ENCODE peak calls at places on chromosomes 13 and 19, in seven cellular contexts. One of them, this sample, is unnamed. For H3K27me3, the result is how much of the 10 kb centered on the place peaks cover.

GRCh38 chr13:114130131-114130707 is 2.2 kb downstream of the RASA3 start:
- DNase-seq in heart left ventricle: no peak
- DNase-seq in kidney epithelial cell: no peak
- DNase-seq in GM23338: no peak
- DNase-seq in A673: no peak
- DNase-seq in thoracic aorta: no peak
- DNase-seq in left ventricle myocardium inferior: no peak
- DNase-seq in this sample: no peak

GRCh38 chr13:109165417-109165904 is 536.0 kb downstream of the MYO16 start:
- DNase-seq in GM23338: peak
- DNase-seq in kidney epithelial cell: no peak
- DNase-seq in left ventricle myocardium inferior: no peak
- DNase-seq in A673: no peak
- DNase-seq in heart left ventricle: no peak
- DNase-seq in thoracic aorta: no peak
- DNase-seq in this sample: no peak

GRCh38 chr19:21835429-21835809 is 563 bp downstream of the ZNF43 start:
- DNase-seq in A673: no peak
- DNase-seq in thoracic aorta: no peak
- DNase-seq in kidney epithelial cell: no peak
- DNase-seq in GM23338: no peak
- DNase-seq in left ventricle myocardium inferior: no peak
- DNase-seq in heart left ventricle: peak
- DNase-seq in this sample: no peak

GRCh38 chr13:101231751-101232428 is 184.4 kb downstream of the NALCN start:
- DNase-seq in A673: no peak
- DNase-seq in thoracic aorta: no peak
- DNase-seq in GM23338: no peak
- DNase-seq in kidney epithelial cell: no peak
- DNase-seq in heart left ventricle: no peak
- DNase-seq in left ventricle myocardium inferior: no peak
- DNase-seq in this sample: no peak

GRCh38 chr13:73556902-73557301 is 498.1 kb downstream of the KLF5 start:
- DNase-seq in thoracic aorta: no peak
- DNase-seq in A673: no peak
- DNase-seq in heart left ventricle: no peak
- DNase-seq in left ventricle myocardium inferior: no peak
- DNase-seq in GM23338: no peak
- DNase-seq in kidney epithelial cell: peak
- DNase-seq in this sample: no peak

GRCh38 chr19:55620410-55620809 is 4.0 kb downstream of the ZNF784 start:
- DNase-seq in GM23338: no peak
- DNase-seq in left ventricle myocardium inferior: no peak
- DNase-seq in heart left ventricle: no peak
- DNase-seq in thoracic aorta: no peak
- DNase-seq in kidney epithelial cell: no peak
- DNase-seq in A673: no peak
- DNase-seq in this sample: no peak

GRCh38 chr19:1019980-1020867 is 699 bp downstream of the TMEM259 start:
- DNase-seq in left ventricle myocardium inferior: no peak
- DNase-seq in A673: no peak
- DNase-seq in thoracic aorta: no peak
- DNase-seq in GM23338: peak
- DNase-seq in kidney epithelial cell: no peak
- DNase-seq in heart left ventricle: peak
- DNase-seq in this sample: no peak

GRCh38 chr13:29059837-29060236 is 239.7 kb downstream of the MTUS2 start:
- DNase-seq in A673: no peak
- DNase-seq in left ventricle myocardium inferior: peak
- DNase-seq in GM23338: no peak
- DNase-seq in heart left ventricle: no peak
- DNase-seq in thoracic aorta: no peak
- DNase-seq in kidney epithelial cell: no peak
- DNase-seq in this sample: no peak

GRCh38 chr13:40164137-40164536 is 502.3 kb downstream of the FOXO1 start:
- DNase-seq in A673: no peak
- DNase-seq in kidney epithelial cell: peak
- DNase-seq in thoracic aorta: no peak
- DNase-seq in left ventricle myocardium inferior: no peak
- DNase-seq in GM23338: no peak
- DNase-seq in heart left ventricle: no peak
- DNase-seq in this sample: no peak

GRCh38 chr19:15337202-15337601 is 4.9 kb upstream of the BRD4 start:
- DNase-seq in heart left ventricle: no peak
- DNase-seq in left ventricle myocardium inferior: no peak
- DNase-seq in A673: no peak
- DNase-seq in kidney epithelial cell: no peak
- DNase-seq in GM23338: no peak
- DNase-seq in thoracic aorta: no peak
- DNase-seq in this sample: no peak

GRCh38 chr19:54316746-54317107 is 3.8 kb upstream of the LILRA5 start:
- DNase-seq in A673: peak
- DNase-seq in heart left ventricle: no peak
- DNase-seq in thoracic aorta: no peak
- DNase-seq in GM23338: peak
- DNase-seq in left ventricle myocardium inferior: no peak
- DNase-seq in kidney epithelial cell: no peak
- DNase-seq in this sample: no peak

GRCh38 chr13:74128171-74128767 is 5.9 kb downstream of the KLF12 start:
- DNase-seq in heart left ventricle: no peak
- DNase-seq in left ventricle myocardium inferior: no peak
- DNase-seq in kidney epithelial cell: no peak
- DNase-seq in thoracic aorta: no peak
- DNase-seq in GM23338: no peak
- DNase-seq in A673: no peak
- DNase-seq in this sample: no peak

GRCh38 chr19:7534531-7534980 is 961 bp upstream of the PNPLA6 start:
- DNase-seq in A673: peak
- DNase-seq in heart left ventricle: peak
- DNase-seq in GM23338: peak
- DNase-seq in thoracic aorta: peak
- DNase-seq in kidney epithelial cell: no peak
- DNase-seq in left ventricle myocardium inferior: peak
- DNase-seq in this sample: no peak

GRCh38 chr19:18999896-19000620 is 33.3 kb downstream of the SUGP2 start:
- DNase-seq in left ventricle myocardium inferior: no peak
- DNase-seq in A673: no peak
- DNase-seq in GM23338: peak
- DNase-seq in kidney epithelial cell: no peak
- DNase-seq in thoracic aorta: no peak
- DNase-seq in heart left ventricle: no peak
- DNase-seq in this sample: no peak

GRCh38 chr19:737591-738093 is 13.3 kb upstream of the MISP start:
- DNase-seq in left ventricle myocardium inferior: no peak
- DNase-seq in GM23338: peak
- DNase-seq in heart left ventricle: no peak
- DNase-seq in A673: peak
- DNase-seq in thoracic aorta: no peak
- DNase-seq in kidney epithelial cell: no peak
- DNase-seq in this sample: no peak

GRCh38 chr13:110689041-110689440 is 16.9 kb downstream of the CARS2 start:
- DNase-seq in heart left ventricle: no peak
- DNase-seq in GM23338: no peak
- DNase-seq in left ventricle myocardium inferior: no peak
- DNase-seq in thoracic aorta: no peak
- DNase-seq in A673: no peak
- DNase-seq in kidney epithelial cell: no peak
- DNase-seq in this sample: no peak

GRCh38 chr13:101242720-101243119 is 173.6 kb downstream of the NALCN start:
- DNase-seq in left ventricle myocardium inferior: no peak
- DNase-seq in A673: no peak
- DNase-seq in thoracic aorta: no peak
- DNase-seq in GM23338: no peak
- DNase-seq in kidney epithelial cell: no peak
- DNase-seq in heart left ventricle: no peak
- DNase-seq in this sample: no peak

GRCh38 chr19:34480971-34481821 is at the start of gene WTIP:
- DNase-seq in A673: peak
- DNase-seq in GM23338: peak
- DNase-seq in thoracic aorta: peak
- DNase-seq in left ventricle myocardium inferior: peak
- DNase-seq in kidney epithelial cell: no peak
- DNase-seq in heart left ventricle: peak
- DNase-seq in this sample: no peak

GRCh38 chr13:35927554-35927953 is 203.6 kb downstream of the DCLK1 start:
- DNase-seq in thoracic aorta: peak
- DNase-seq in kidney epithelial cell: peak
- DNase-seq in left ventricle myocardium inferior: no peak
- DNase-seq in heart left ventricle: no peak
- DNase-seq in GM23338: no peak
- DNase-seq in A673: peak
- DNase-seq in this sample: no peak

GRCh38 chr13:99948907-99949656 is 22.5 kb downstream of the ZIC5 start:
- DNase-seq in A673: no peak
- DNase-seq in thoracic aorta: no peak
- DNase-seq in GM23338: no peak
- DNase-seq in left ventricle myocardium inferior: no peak
- DNase-seq in kidney epithelial cell: no peak
- DNase-seq in heart left ventricle: no peak
- DNase-seq in this sample: no peak
- H3K4me3 ChIP-seq in A673: no peak
- H3K4me3 ChIP-seq in thoracic aorta: no peak
- H3K4me3 ChIP-seq in GM23338: no peak
- H3K4me3 ChIP-seq in left ventricle myocardium inferior: no peak
- H3K4me3 ChIP-seq in kidney epithelial cell: no peak
- H3K4me3 ChIP-seq in heart left ventricle: no peak
- H3K4me3 ChIP-seq in this sample: no peak

GRCh38 chr13:86792153-86792651 is 879.0 kb upstream of the SLITRK5 start:
- DNase-seq in GM23338: peak
- DNase-seq in heart left ventricle: no peak
- DNase-seq in kidney epithelial cell: no peak
- DNase-seq in thoracic aorta: no peak
- DNase-seq in left ventricle myocardium inferior: no peak
- DNase-seq in A673: no peak
- DNase-seq in this sample: no peak
- TF ChIP-seq CTCF in GM23338: peak
- TF ChIP-seq CTCF in heart left ventricle: no peak
- TF ChIP-seq CTCF in kidney epithelial cell: no peak
- TF ChIP-seq CTCF in thoracic aorta: no peak
- TF ChIP-seq CTCF in left ventricle myocardium inferior: no peak
- TF ChIP-seq CTCF in A673: no peak
- TF ChIP-seq CTCF in this sample: no peak

GRCh38 chr19:36918090-36918489 is 2.0 kb downstream of the ZNF568 start:
- DNase-seq in left ventricle myocardium inferior: no peak
- DNase-seq in A673: no peak
- DNase-seq in GM23338: no peak
- DNase-seq in kidney epithelial cell: no peak
- DNase-seq in thoracic aorta: no peak
- DNase-seq in heart left ventricle: no peak
- DNase-seq in this sample: no peak
- H3K27me3 ChIP-seq in left ventricle myocardium inferior: under half
- H3K27me3 ChIP-seq in A673: under half
- H3K27me3 ChIP-seq in GM23338: under half
- H3K27me3 ChIP-seq in kidney epithelial cell: under half
- H3K27me3 ChIP-seq in thoracic aorta: under half
- H3K27me3 ChIP-seq in heart left ventricle: under half
- H3K27me3 ChIP-seq in this sample: under half

GRCh38 chr19:5804516-5805464 is at the start of gene NRTN:
- DNase-seq in kidney epithelial cell: no peak
- DNase-seq in left ventricle myocardium inferior: no peak
- DNase-seq in thoracic aorta: no peak
- DNase-seq in GM23338: peak
- DNase-seq in A673: peak
- DNase-seq in heart left ventricle: peak
- DNase-seq in this sample: no peak
- H3K4me3 ChIP-seq in kidney epithelial cell: peak
- H3K4me3 ChIP-seq in left ventricle myocardium inferior: peak
- H3K4me3 ChIP-seq in thoracic aorta: peak
- H3K4me3 ChIP-seq in GM23338: peak
- H3K4me3 ChIP-seq in A673: peak
- H3K4me3 ChIP-seq in heart left ventricle: peak
- H3K4me3 ChIP-seq in this sample: no peak

DNA sequence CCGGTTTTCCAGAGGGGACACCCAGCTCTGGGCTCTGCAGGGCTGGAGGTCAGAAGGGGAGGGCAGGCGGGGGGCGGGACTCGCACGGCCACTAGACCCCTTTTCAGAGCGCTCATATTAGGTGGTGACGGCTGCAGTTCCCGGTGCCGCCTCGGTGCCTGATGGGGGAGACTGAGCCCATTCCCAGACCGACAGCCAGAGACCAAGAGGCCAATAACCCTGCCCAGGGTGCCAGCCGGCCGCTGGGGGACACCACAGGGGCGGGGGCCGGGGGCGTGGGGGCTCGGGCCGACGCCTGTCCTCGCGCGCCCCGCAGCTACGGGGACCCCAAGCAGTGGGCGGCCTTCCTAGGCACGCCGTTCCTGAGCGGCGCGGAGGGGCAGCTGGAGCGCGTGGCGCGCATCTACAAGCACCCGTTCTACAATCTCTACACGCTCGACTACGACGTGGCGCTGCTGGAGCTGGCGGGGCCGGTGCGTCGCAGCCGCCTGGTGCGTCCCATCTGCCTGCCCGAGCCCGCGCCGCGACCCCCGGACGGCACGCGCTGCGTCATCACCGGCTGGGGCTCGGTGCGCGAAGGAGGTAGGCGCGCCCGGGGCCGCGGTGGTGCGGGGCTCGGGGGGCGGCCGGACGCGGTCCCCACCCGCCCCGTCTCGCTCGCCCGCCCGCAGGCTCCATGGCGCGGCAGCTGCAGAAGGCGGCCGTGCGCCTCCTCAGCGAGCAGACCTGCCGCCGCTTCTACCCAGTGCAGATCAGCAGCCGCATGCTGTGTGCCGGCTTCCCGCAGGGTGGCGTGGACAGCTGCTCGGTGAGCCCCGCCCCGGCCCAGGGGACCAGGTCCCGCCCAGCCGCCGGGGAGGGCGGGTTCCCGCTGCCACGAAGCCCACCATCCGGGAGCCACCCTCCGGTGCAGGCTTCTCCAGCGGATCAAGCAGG is 2.4 kb downstream of the TIMM13 start:
- DNase-seq in thoracic aorta: no peak
- DNase-seq in left ventricle myocardium inferior: peak
- DNase-seq in heart left ventricle: no peak
- DNase-seq in A673: peak
- DNase-seq in kidney epithelial cell: peak
- DNase-seq in GM23338: peak
- DNase-seq in this sample: no peak
- TF ChIP-seq CTCF in thoracic aorta: no peak
- TF ChIP-seq CTCF in left ventricle myocardium inferior: peak
- TF ChIP-seq CTCF in heart left ventricle: no peak
- TF ChIP-seq CTCF in A673: peak
- TF ChIP-seq CTCF in kidney epithelial cell: peak
- TF ChIP-seq CTCF in GM23338: peak
- TF ChIP-seq CTCF in this sample: no peak

GRCh38 chr13:113009743-113010509 is 40.9 kb downstream of the MCF2L start:
- DNase-seq in thoracic aorta: no peak
- DNase-seq in kidney epithelial cell: no peak
- DNase-seq in left ventricle myocardium inferior: no peak
- DNase-seq in A673: no peak
- DNase-seq in heart left ventricle: peak
- DNase-seq in GM23338: no peak
- DNase-seq in this sample: no peak
- H3K27me3 ChIP-seq in thoracic aorta: under half
- H3K27me3 ChIP-seq in kidney epithelial cell: under half
- H3K27me3 ChIP-seq in left ventricle myocardium inferior: under half
- H3K27me3 ChIP-seq in A673: under half
- H3K27me3 ChIP-seq in heart left ventricle: under half
- H3K27me3 ChIP-seq in GM23338: under half
- H3K27me3 ChIP-seq in this sample: under half

GRCh38 chr19:13985771-13986347 is 20.3 kb downstream of the RFX1 start:
- DNase-seq in kidney epithelial cell: no peak
- DNase-seq in GM23338: peak
- DNase-seq in heart left ventricle: no peak
- DNase-seq in left ventricle myocardium inferior: no peak
- DNase-seq in thoracic aorta: no peak
- DNase-seq in A673: no peak
- DNase-seq in this sample: peak
- H3K4me3 ChIP-seq in kidney epithelial cell: no peak
- H3K4me3 ChIP-seq in GM23338: peak
- H3K4me3 ChIP-seq in heart left ventricle: peak
- H3K4me3 ChIP-seq in left ventricle myocardium inferior: peak
- H3K4me3 ChIP-seq in thoracic aorta: peak
- H3K4me3 ChIP-seq in A673: no peak
- H3K4me3 ChIP-seq in this sample: peak

This sample was measured in GM06990.